ENCODE peak calls at places on chromosomes 5 and 9, in ten cellular contexts. P, I, E, A, U, M, N, F, L and G are unnamed samples.
A peak's percentile ranks its signal among the peaks of the same experiment; 100 is the strongest.

GRCh38 chr5:121497176-121497575 is 354.5 kb upstream of the FTMT start:
- DNase-seq in P (no peak), M (no peak), U (no peak), L (no peak), I (no peak), A (no peak), F (no peak), E (peak; percentile 40), N (peak; percentile 6), G (no peak)

GRCh38 chr9:107033974-107034373 is 171.0 kb downstream of the ZNF462 start:
- DNase-seq in A (no peak), L (no peak), N (no peak), P (no peak), M (no peak), U (no peak), I (no peak), F (no peak), E (no peak), G (no peak)

GRCh38 chr9:103837940-103838339 is 256.2 kb upstream of the SMC2 start:
- DNase-seq in F (no peak), N (no peak), L (no peak), U (no peak), I (no peak), E (no peak), P (no peak), A (no peak), M (no peak), G (no peak)

GRCh38 chr5:120942551-120942950 is 478.5 kb downstream of the PRR16 start:
- DNase-seq in M (no peak), F (no peak), A (no peak), U (no peak), E (peak; percentile 91), I (peak; percentile 17), N (no peak), L (peak; percentile 74), P (no peak), G (peak; percentile 27)

GRCh38 chr5:175627739-175628138 is 30.1 kb upstream of the HRH2 start:
- DNase-seq in P (no peak), E (no peak), L (no peak), F (no peak), I (no peak), U (no peak), A (no peak), N (no peak), M (no peak), G (no peak)

GRCh38 chr5:149824851-149825250 is 94.7 kb downstream of the PPARGC1B start:
- DNase-seq in A (no peak), E (peak; percentile 59), N (no peak), I (no peak), M (no peak), P (no peak), F (no peak), L (peak; percentile 60), U (no peak), G (no peak)

GRCh38 chr5:143142596-143143435 is 260.7 kb downstream of the NR3C1 start:
- DNase-seq in F (peak; percentile 87), A (no peak), M (no peak), I (no peak), E (no peak), N (peak; percentile 29), L (no peak), U (no peak), P (peak; percentile 35), G (peak; percentile 48)

GRCh38 chr9:82410306-82410705 is 421.7 kb downstream of the SPATA31D1 start:
- DNase-seq in L (no peak), P (no peak), M (no peak), F (no peak), E (peak; percentile 49), I (no peak), U (no peak), A (no peak), N (peak; percentile 15), G (no peak)

GRCh38 chr5:6790346-6790865 is 77.2 kb downstream of the TENT4A start:
- DNase-seq in M (no peak), E (no peak), N (no peak), L (no peak), A (no peak), U (no peak), P (no peak), F (no peak), I (no peak), G (no peak)

GRCh38 chr9:87280421-87280820 is 217.2 kb upstream of the DAPK1 start:
- DNase-seq in I (no peak), N (peak; percentile 99), E (no peak), U (no peak), P (no peak), L (peak; percentile 56), F (no peak), A (peak; percentile 91), M (no peak), G (peak; percentile 76)

GRCh38 chr9:3035594-3036389 is 191.9 kb upstream of the PUM3 start:
- DNase-seq in L (no peak), E (no peak), N (no peak), A (no peak), P (no peak), I (no peak), U (no peak), M (no peak), F (no peak), G (no peak)
- TF ChIP-seq CTCF in L (no peak), E (no peak), N (no peak), A (no peak), P (no peak), I (no peak), U (no peak), M (no peak), F (no peak), G (no peak)

DNA sequence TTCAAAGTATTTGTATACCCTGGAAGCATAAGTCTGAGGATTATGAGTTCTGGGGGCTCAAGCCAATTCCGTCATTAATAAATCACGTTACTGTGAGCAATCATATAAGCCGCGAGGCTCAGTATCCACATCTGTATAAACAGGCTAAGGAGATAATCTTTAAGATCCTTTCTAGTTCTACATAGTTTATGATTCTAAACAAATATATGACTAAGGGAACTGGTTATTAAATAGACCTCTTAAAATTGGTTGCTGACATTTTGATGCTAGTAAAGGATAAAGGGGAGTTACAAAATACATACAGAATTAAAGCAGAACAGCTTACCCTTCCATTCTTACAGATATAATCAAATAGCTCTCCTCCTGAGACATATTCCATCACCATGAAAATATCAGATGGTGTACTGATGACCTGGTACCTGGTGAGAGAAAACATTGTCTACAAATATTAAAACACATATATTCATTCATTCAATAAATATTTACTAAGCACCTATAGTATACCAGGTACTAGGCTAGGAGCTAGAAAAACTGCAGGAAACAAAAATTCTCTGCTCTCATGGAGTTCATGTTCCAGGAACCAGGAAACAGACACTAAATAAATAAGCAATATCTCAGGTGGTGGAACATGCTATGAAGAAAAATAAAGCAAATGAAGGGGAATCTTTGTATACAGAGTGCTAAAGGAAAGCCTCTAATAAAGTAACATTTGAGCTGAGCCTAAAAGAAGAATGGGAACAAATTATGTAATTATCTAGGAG is 19.5 kb upstream of the TTC33 start:
- DNase-seq in F (no peak), A (no peak), U (no peak), E (no peak), I (no peak), L (no peak), N (no peak), M (no peak), P (no peak), G (no peak)
- H3K4me3 ChIP-seq in F (no peak overlapping the region), A (no peak overlapping the region), U (no peak overlapping the region), E (no peak overlapping the region), I (no peak overlapping the region), L (no peak overlapping the region), N (no peak overlapping the region), M (no peak overlapping the region), P (no peak overlapping the region), G (no peak overlapping the region)

GRCh38 chr5:179060116-179061008 is at the start of gene ZNF354C:
- DNase-seq in U (peak; percentile 96), A (peak; percentile 89), I (peak; percentile 63), P (no peak), N (peak; percentile 92), E (peak; percentile 97), L (peak; percentile 90), M (peak; percentile 87), F (peak; percentile 90), G (peak; percentile 84)
- TF ChIP-seq CTCF in U (no peak), A (no peak), I (no peak), P (no peak), N (no peak), E (no peak), L (no peak), M (no peak), F (no peak), G (no peak)

GRCh38 chr5:100517301-100517974 is 17.7 kb upstream of the FAM174A start:
- DNase-seq in L (no peak), F (no peak), P (no peak), M (no peak), E (no peak), I (no peak), U (no peak), A (no peak), N (no peak), G (no peak)

GRCh38 chr5:100518377-100518776 is 16.8 kb upstream of the FAM174A start:
- DNase-seq in P (no peak), M (no peak), I (no peak), E (no peak), F (no peak), U (no peak), L (no peak), A (no peak), N (no peak), G (no peak)

GRCh38 chr5:100516285-100516684 is 18.9 kb upstream of the FAM174A start:
- DNase-seq in U (no peak), L (no peak), A (no peak), F (no peak), N (no peak), E (no peak), I (no peak), M (no peak), P (no peak), G (no peak)

GRCh38 chr5:100519075-100519474 is 16.1 kb upstream of the FAM174A start:
- DNase-seq in U (no peak), P (no peak), I (no peak), M (no peak), E (no peak), A (no peak), N (no peak), L (no peak), F (no peak), G (no peak)

DNA sequence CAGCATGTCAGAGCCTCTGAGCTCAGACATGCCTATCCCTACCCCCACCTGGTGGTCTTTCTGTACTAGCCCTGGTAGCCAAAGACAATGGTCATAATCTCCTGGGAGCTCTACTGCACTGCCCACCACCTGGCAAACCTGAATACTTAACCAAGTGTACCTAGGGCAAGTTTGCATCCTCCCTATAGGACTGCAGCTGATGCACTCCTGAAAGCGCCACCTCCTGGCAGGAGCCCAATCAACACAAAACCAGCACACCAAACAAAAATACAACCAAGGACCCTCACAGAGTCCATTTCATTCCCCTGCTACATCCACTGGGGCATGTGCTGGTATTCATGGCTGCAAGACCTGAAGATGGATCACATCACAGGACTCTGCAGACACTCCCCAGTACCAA is 14.8 kb upstream of the FAM174A start:
- DNase-seq in A (no peak), M (no peak), P (no peak), L (no peak), N (no peak), E (no peak), F (no peak), I (no peak), U (no peak), G (no peak)
- H3K4me3 ChIP-seq in A (no peak overlapping the region), M (no peak overlapping the region), P (no peak overlapping the region), L (no peak overlapping the region), N (no peak overlapping the region), E (no peak overlapping the region), F (no peak overlapping the region), I (no peak overlapping the region), U (no peak overlapping the region), G (no peak overlapping the region)